ENCODE peak calls at places on chromosomes 13 and 19, in nine cellular contexts. F is CD4-positive, alpha-beta T cell; P is esophagus squamous epithelium; Q is neuronal stem cell; G is caudate nucleus; J is heart right ventricle; S is IMR-90; H is tibial nerve; Y is endothelial cell of umbilical vein. I is an unnamed sample.

GRCh38 chr13:23902975-23903905 is 5.9 kb upstream of the C1QTNF9B start:
- DNase-seq in F (no peak), P (no peak), Q (no peak), G (no peak), J (no peak), S (no peak), H (no peak), Y (no peak), I (no peak)

GRCh38 chr13:105971720-105972119 is 563.7 kb downstream of the EFNB2 start:
- DNase-seq in F (no peak), P (no peak), Q (no peak), G (no peak), J (no peak), S (no peak), H (no peak), Y (no peak), I (no peak)

GRCh38 chr19:53509845-53510244 is 28.1 kb upstream of the ZNF331 start:
- DNase-seq in F (no peak), P (no peak), Q (no peak), G (no peak), J (no peak), S (no peak), H (no peak), Y (no peak), I (no peak)

GRCh38 chr13:40922437-40923040 is 96.6 kb downstream of the ELF1 start:
- DNase-seq in F (no peak), P (no peak), Q (peak; percentile 2), G (no peak), J (peak; percentile 13), S (no peak), H (no peak), Y (no peak), I (no peak)

GRCh38 chr19:45474941-45475516 is 7.2 kb downstream of the FOSB start:
- DNase-seq in F (no peak), P (no peak), Q (no peak), G (no peak), J (no peak), S (peak; percentile 29), H (no peak), Y (no peak), I (no peak)

GRCh38 chr19:56838930-56839664 is 1.4 kb downstream of the PEG3 start:
- DNase-seq in F (no peak), P (peak; percentile 56), Q (peak; percentile 96), G (peak; percentile 99), J (peak; percentile 98), S (no peak), H (peak; percentile 99), Y (peak; percentile 16), I (peak; percentile 94)

GRCh38 chr13:21124853-21125252 is 51.5 kb downstream of the SKA3 start:
- DNase-seq in F (no peak), P (no peak), Q (no peak), G (no peak), J (no peak), S (peak; percentile 63), H (no peak), Y (peak; percentile 67), I (no peak)

GRCh38 chr19:45066921-45067661 is 9.2 kb downstream of the ZNF296 start:
- DNase-seq in F (no peak), P (no peak), Q (no peak), G (no peak), J (no peak), S (no peak), H (no peak), Y (no peak), I (no peak)

GRCh38 chr13:78875792-78876580 is 217.0 kb upstream of the OBI1 start:
- DNase-seq in F (no peak), P (no peak), Q (no peak), G (no peak), J (no peak), S (no peak), H (no peak), Y (no peak), I (no peak)

GRCh38 chr19:48918071-48918470 is 15.4 kb upstream of the DHDH start:
- DNase-seq in F (no peak), P (no peak), Q (no peak), G (no peak), J (no peak), S (no peak), H (no peak), Y (no peak), I (no peak)

DNA sequence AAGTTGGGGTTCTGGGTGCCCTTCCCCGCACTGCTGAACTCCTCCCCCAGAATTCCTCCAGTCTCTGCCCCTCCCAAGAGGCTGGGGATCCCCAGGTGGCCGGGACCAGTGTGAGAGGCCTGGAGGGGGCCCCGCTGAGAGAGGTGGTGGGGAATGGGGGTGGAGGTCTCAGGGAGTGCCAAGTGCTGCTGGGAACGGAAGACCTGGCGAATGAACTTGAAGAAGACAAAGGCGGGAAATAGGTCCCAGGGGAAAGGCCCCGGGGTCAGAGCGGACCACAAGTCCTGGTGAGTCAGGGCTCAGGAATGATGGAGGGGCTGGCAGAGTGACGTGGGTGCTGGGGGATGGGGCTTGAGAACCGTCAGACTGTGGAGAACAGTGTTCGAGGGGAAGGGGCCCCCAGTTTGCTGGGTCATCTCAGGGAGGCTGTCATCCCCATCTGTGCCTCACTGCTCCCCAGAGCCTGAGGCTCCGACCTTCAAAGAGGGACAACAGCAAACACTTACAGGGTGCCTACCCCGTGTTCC is 15.8 kb upstream of the SEMA6B start:
- DNase-seq in F (no peak), P (no peak), Q (no peak), G (no peak), J (peak; percentile 90), S (peak; percentile 89), H (no peak), Y (peak; percentile 97), I (no peak)
- H3K27ac ChIP-seq in F (no peak overlapping the region), P (peak overlapping the region; percentile 77), Q (no peak overlapping the region), G (no peak overlapping the region), J (peak overlapping the region; percentile 90), S (peak overlapping the region; percentile 51), H (peak overlapping the region; percentile 14), Y (peak overlapping the region; percentile 99), I (no peak overlapping the region)

DNA sequence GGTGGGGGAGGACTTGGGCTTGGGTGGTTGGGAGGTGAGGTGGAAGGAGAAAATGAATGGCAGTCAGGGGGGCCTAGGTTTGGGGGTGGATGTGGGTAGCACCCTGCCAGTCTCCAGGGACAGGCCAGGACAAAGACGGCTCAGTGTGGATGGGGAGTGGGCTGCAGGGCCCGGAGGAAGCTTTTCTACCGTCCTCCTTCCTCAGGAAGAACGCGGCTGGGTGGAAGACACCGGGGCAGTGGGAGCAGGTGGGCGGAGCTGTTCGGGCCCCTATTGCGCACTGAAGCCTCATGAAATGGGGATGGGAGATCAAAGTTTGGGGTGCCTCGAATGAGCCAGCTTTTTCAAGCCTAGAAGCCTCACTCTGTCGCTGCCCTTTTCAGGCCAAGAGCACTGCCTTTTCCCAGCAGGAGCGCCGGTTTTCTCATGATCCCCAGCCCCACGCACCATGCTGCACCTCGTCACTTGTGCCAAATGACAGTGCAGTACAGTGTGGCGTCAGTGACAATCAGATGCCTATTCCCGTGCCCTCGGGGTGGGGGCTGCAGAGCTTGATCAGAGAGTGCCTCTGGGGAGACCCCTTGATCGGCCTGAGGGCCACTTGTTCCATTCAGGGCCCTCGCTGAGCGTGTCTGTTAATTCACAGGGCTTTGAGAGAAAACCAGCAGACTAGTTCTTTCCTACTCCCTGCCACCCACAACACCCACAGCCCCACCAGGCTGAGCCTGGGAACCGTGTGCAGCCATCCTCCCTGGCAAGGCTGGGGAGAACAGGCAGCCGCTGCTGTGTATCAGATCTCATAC is 1.5 kb downstream of the CALM3 start:
- DNase-seq in F (no peak), P (no peak), Q (no peak), G (no peak), J (no peak), S (no peak), H (no peak), Y (no peak), I (no peak)
- H3K27ac ChIP-seq in F (peak overlapping the region; percentile 48), P (peak overlapping the region; percentile 99), Q (no peak overlapping the region), G (peak overlapping the region; percentile 100), J (peak overlapping the region; percentile 84), S (peak overlapping the region; percentile 7), H (peak overlapping the region; percentile 99), Y (no peak overlapping the region), I (peak overlapping the region; percentile 100)

DNA sequence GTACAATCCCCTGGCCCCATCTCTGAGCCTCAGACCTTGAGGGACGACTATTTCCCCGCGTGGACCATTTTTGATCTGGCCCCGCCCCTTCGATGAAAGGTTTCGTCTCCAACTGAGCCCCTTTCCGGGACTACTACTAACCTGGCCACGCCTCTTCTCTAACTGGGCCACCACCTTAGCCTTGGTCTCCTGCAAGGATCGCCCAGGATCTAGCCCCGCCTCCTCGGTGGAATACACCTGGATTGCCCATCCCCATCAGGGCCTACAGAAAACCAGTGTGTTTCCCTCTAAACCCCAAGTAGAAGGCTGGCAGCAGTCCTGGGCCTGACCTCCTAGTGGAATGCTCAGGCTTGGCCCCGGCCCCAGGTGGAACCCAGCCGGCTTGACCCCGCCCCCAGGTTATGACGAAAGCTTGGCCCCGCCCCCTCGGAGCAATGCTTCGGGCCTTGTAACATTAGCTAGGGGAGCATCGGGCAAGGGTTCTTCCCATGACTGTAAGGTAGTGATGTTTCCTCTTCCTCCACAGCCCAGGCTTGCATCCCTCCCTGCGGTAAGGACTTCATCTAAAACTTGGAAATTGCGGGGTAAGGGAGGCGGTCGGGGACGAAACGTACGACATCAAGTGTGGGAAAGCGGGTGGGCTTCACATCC is 9.1 kb downstream of the SPACA6 start:
- DNase-seq in F (no peak), P (no peak), Q (no peak), G (peak; percentile 46), J (peak; percentile 67), S (peak; percentile 24), H (peak; percentile 82), Y (peak; percentile 29), I (peak; percentile 34)
- H3K27ac ChIP-seq in F (no peak overlapping the region), P (peak overlapping the region; percentile 93), Q (no peak overlapping the region), G (peak overlapping the region; percentile 55), J (peak overlapping the region; percentile 41), S (no peak overlapping the region), H (peak overlapping the region; percentile 97), Y (no peak overlapping the region), I (peak overlapping the region; percentile 1)

GRCh38 chr13:35720690-35721554 is 244.4 kb upstream of the MAB21L1 start:
- DNase-seq in F (no peak), P (no peak), Q (peak; percentile 74), G (peak; percentile 21), J (peak; percentile 35), S (peak; percentile 46), H (no peak), Y (peak; percentile 47), I (peak; percentile 43)

GRCh38 chr13:35724480-35724879 is 248.0 kb upstream of the MAB21L1 start:
- DNase-seq in F (no peak), P (no peak), Q (no peak), G (no peak), J (no peak), S (no peak), H (no peak), Y (no peak), I (no peak)

GRCh38 chr13:35723820-35724219 is 247.3 kb upstream of the MAB21L1 start:
- DNase-seq in F (no peak), P (no peak), Q (no peak), G (no peak), J (peak; percentile 48), S (peak; percentile 34), H (no peak), Y (peak; percentile 11), I (no peak)

GRCh38 chr13:35722438-35723060 is 246.1 kb upstream of the MAB21L1 start:
- DNase-seq in F (no peak), P (no peak), Q (no peak), G (no peak), J (no peak), S (peak; percentile 59), H (no peak), Y (no peak), I (no peak)

DNA sequence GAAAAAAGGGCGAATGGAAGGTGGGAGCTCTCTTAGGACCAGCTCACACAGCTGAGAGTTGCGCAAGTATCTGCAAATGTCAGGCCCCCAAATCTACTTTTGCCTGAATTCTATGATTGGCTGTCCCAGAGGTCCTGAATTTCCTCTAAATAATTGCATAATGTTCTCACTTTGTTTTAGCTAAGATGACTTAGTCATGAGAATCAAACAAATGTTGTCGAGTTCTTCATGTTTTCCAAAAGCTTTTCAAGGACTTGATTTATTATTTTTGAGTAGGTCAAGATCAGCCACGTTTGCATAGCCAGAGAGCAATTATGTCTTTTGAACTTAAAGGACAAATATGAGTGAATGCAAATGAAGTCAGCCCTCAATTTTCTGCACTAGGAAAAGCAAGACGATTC is 246.6 kb upstream of the MAB21L1 start:
- DNase-seq in F (no peak), P (no peak), Q (no peak), G (no peak), J (peak; percentile 40), S (peak; percentile 33), H (peak; percentile 23), Y (no peak), I (no peak)
- H3K27ac ChIP-seq in F (no peak overlapping the region), P (peak overlapping the region; percentile 84), Q (no peak overlapping the region), G (no peak overlapping the region), J (peak overlapping the region; percentile 82), S (peak overlapping the region; percentile 68), H (peak overlapping the region; percentile 26), Y (no peak overlapping the region), I (no peak overlapping the region)

I was measured in substantia nigra.